ENCODE peak calls at places on chromosomes 13 and 19, in five cellular contexts. Z, Y, T, E and O are unnamed samples. For H3K4me1 and H3K9me3, the result is how much of the 10 kb centered on the place peaks cover.

GRCh38 chr13:50917572-50917971 is 8.0 kb downstream of the RNASEH2B start:
- DNase-seq in E (no peak), T (no peak), Z (no peak), Y (no peak), O (no peak)

GRCh38 chr13:41470187-41470586 is 12.8 kb downstream of the RGCC start:
- DNase-seq in Y (no peak), E (no peak), T (no peak), Z (no peak), O (no peak)

GRCh38 chr13:21344662-21345176 is 114.4 kb downstream of the ZDHHC20 start:
- DNase-seq in Z (no peak), Y (no peak), T (no peak), E (peak), O (no peak)

GRCh38 chr13:113405481-113406300 is 41.8 kb upstream of the GRTP1 start:
- DNase-seq in T (no peak), Y (peak), E (no peak), Z (no peak), O (no peak)

GRCh38 chr13:113837554-113838355 is 26.1 kb downstream of the GAS6 start:
- DNase-seq in E (no peak), T (peak), Z (peak), Y (peak), O (peak)

GRCh38 chr19:48568345-48568886 is 16.4 kb downstream of the SULT2B1 start:
- DNase-seq in E (no peak), Z (peak), T (peak), Y (peak), O (peak)

GRCh38 chr13:79393564-79394249 is 12.3 kb downstream of the RBM26 start:
- DNase-seq in Y (peak), E (peak), Z (no peak), T (no peak), O (no peak)

GRCh38 chr13:29382021-29382420 is 213.5 kb downstream of the SLC7A1 start:
- DNase-seq in E (no peak), T (no peak), Z (no peak), Y (no peak), O (no peak)

GRCh38 chr19:47228937-47229673 is 1.9 kb downstream of the BBC3 start:
- DNase-seq in T (no peak), Y (peak), Z (no peak), E (peak), O (no peak)

GRCh38 chr19:48059331-48059730 is 15.5 kb upstream of the CABP5 start:
- DNase-seq in Z (no peak), T (no peak), Y (no peak), E (no peak), O (no peak)

GRCh38 chr13:39499580-39499979 is 103.4 kb downstream of the LHFPL6 start:
- DNase-seq in Z (no peak), E (no peak), T (no peak), Y (no peak), O (no peak)

GRCh38 chr13:21297452-21297851 is 121.0 kb downstream of the MRPL57 start:
- DNase-seq in Y (no peak), T (no peak), E (no peak), Z (no peak), O (no peak)

GRCh38 chr19:38742296-38742695 is 2.0 kb downstream of the CAPN12 start:
- DNase-seq in Y (no peak), E (no peak), Z (no peak), T (no peak), O (no peak)

GRCh38 chr19:2042485-2043268 is 8.4 kb downstream of the MKNK2 start:
- DNase-seq in E (no peak), Z (peak), T (peak), Y (peak), O (no peak)

GRCh38 chr13:85798999-85799646 is at the start of gene SLITRK6:
- DNase-seq in Z (no peak), Y (no peak), E (no peak), T (no peak), O (no peak)

GRCh38 chr19:8321067-8321759 is at the start of the genes NDUFA7 and RPS28:
- DNase-seq in Y (peak), T (peak), Z (peak), E (peak), O (peak)
- H3K4me1 ChIP-seq in Y (under half), T (under half), Z (under half), E (under half), O (under half)

GRCh38 chr19:18385675-18386542 is at the start of gene GDF15:
- DNase-seq in E (no peak), Y (peak), T (peak), Z (peak), O (no peak)
- H3K4me3 ChIP-seq in E (no peak), Y (peak), T (no peak), Z (peak), O (no peak)

GRCh38 chr13:75222031-75222430 is 259.9 kb downstream of the TBC1D4 start:
- DNase-seq in Y (no peak), Z (no peak), E (no peak), T (no peak), O (no peak)

GRCh38 chr13:75223981-75224742 is 257.8 kb downstream of the TBC1D4 start:
- DNase-seq in E (no peak), Z (no peak), Y (no peak), T (no peak), O (no peak)

GRCh38 chr13:75220238-75220542 is 261.8 kb downstream of the TBC1D4 start:
- DNase-seq in T (no peak), Z (no peak), Y (no peak), E (no peak), O (no peak)

GRCh38 chr13:75217949-75218348 is 264.0 kb downstream of the TBC1D4 start:
- DNase-seq in T (no peak), Z (no peak), Y (no peak), E (no peak), O (no peak)

DNA sequence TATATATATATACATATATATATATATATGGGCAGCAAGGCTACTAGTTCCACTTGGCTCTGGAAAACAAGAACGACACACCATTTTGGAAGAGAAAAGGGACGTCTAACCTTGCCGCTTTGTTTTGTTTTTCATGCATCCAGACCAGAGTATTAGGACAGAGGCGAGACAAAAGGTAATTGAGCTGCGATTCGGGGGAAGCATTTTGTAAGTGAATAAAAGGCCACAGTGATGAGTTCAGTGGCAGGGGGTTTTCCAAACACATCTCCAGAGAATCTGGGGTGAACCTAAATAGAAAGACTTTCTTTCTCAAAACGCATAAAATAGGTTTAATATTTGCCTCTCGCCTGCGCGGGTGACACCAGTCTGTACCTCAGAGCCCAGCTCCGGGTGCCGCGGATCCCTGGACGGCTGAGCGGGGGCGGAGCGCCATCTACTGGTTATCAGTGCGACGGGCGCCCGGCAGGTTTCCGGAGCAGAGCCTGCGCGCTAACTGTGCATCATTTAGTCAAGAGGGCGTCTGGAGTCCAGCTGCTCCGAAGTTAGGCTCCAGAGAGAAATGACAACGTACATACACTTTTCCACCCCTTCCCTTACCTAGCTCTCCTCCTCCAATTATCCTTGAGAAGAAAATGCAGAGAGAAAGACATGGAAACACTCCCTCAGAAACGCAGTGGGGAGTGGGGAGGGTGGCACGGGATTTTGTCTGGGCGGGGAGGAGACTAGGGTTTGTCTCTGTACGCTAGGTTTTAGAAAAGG is 262.3 kb downstream of the TBC1D4 start:
- DNase-seq in E (peak), T (peak), Z (peak), Y (peak), O (peak)
- H3K9me3 ChIP-seq in E (under half), T (under half), Z (under half), Y (under half), O (under half)

DNA sequence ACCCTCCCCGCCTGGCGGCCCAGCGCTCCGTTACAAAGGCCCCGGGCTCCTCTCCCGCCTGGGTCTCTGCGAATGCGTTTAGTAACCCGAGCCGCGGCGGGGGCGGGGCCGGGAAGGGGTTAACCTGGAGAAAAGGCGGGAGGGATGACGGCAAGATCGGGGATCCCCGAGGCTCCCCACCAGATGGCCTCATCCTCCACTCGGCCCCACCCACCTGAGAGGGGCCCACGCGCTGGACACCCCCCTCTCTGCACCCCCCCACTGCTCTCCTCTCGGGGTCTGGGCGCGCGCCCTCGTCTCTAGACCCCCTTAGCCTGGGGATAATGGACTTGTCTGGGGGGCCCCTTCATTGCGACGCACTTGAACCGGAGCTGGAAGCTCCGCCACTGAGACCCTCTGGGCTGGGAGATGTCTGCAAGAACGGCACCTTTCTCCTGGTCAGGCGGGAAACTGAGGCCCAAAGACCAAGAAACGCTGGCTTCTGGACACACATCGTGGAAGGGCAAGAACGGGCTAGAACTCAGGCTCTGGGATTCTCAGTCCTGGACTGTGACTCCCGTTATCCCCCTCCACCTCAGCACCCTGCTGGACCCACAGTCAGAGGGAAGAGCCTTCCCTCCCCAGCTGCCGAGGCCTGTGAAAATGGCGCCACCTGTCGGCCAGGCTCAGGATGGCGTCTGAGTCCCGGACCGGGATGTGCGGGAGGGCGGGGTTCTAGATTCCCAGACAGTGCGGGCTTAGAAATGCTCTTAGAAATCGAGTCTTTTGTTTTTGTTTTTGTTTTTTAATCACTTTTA is 2.9 kb upstream of the LTBP4 start:
- DNase-seq in T (peak), Z (peak), Y (peak), E (peak), O (peak)
- H3K4me1 ChIP-seq in T (half or more), Z (under half), Y (under half), E (under half), O (half or more)

GRCh38 chr19:1017906-1018305 is 3.0 kb downstream of the TMEM259 start:
- DNase-seq in T (no peak), Y (no peak), Z (no peak), E (no peak), O (no peak)

GRCh38 chr19:1015782-1016646 is 4.9 kb downstream of the TMEM259 start:
- DNase-seq in Z (no peak), E (no peak), Y (peak), T (no peak), O (no peak)

GRCh38 chr19:1017115-1017905 is 3.6 kb downstream of the TMEM259 start:
- DNase-seq in Y (peak), T (no peak), E (no peak), Z (peak), O (no peak)

GRCh38 chr19:1015061-1015781 is 5.7 kb downstream of the TMEM259 start:
- DNase-seq in Y (no peak), T (no peak), E (no peak), Z (no peak), O (no peak)

GRCh38 chr19:1016647-1017114 is 4.2 kb downstream of the TMEM259 start:
- DNase-seq in Y (peak), Z (no peak), T (no peak), E (no peak), O (no peak)
- H3K4me3 ChIP-seq in Y (peak), Z (no peak), T (no peak), E (no peak), O (no peak)

GRCh38 chr19:23381114-23381513 is 14.2 kb downstream of the ZNF91 start:
- DNase-seq in T (no peak), Z (no peak), Y (no peak), E (no peak), O (no peak)

GRCh38 chr19:23382955-23383354 is 12.3 kb downstream of the ZNF91 start:
- DNase-seq in E (no peak), T (no peak), Z (no peak), Y (no peak), O (no peak)

GRCh38 chr19:23377276-23377675 is 18.0 kb downstream of the ZNF91 start:
- DNase-seq in Z (no peak), E (no peak), Y (no peak), T (no peak), O (no peak)

GRCh38 chr19:23384166-23384565 is 11.1 kb downstream of the ZNF91 start:
- DNase-seq in T (no peak), Y (no peak), E (no peak), Z (no peak), O (no peak)

DNA sequence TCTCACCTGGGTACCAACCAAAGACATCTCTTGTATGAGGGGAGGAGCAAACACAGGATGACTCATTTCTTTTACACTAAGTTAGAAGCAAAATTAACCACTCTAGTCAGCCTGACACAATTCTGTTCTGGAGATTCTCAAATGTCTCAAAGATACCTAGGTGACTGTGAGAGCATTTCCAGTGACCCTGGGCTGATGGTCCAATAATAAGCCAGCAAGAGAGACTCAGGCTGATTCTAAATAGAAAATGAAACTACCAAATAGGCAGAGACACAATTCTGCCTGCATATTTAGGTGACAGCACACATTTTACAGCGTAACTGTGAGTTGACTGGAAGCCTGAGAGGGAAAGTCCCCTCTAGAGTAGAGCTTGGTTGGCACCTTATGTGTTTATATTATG is 16.3 kb downstream of the ZNF91 start:
- DNase-seq in Z (no peak), Y (no peak), E (no peak), T (no peak), O (no peak)
- H3K9me3 ChIP-seq in Z (half or more), Y (under half), E (under half), T (under half), O (under half)

GRCh38 chr19:55256562-55257460 is 2.0 kb downstream of the PPP6R1 start:
- DNase-seq in Z (peak), Y (no peak), E (no peak), T (no peak), O (no peak)
- H3K4me1 ChIP-seq in Z (under half), Y (under half), E (half or more), T (under half), O (under half)

DNA sequence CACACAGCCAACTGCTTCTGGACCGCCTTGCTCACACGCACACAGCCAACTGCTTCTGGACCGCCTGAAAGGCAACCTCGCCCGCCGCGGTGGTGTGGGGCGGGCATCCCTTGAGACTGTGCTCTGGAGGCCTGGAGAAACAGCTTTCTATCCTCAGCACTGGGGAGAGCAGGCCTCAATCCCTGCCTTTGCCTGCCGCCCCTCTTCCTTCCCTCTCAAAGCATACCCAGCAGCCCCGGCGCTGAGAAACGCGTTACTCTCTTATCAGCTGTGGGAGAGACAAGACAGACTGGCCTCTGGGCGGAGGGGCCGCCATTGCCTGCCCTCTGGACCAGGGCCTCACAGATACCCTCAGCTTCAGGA is 2.9 kb downstream of the LIPE start:
- DNase-seq in Y (no peak), Z (no peak), T (no peak), E (no peak), O (no peak)
- H3K4me3 ChIP-seq in Y (no peak), Z (no peak), T (peak), E (peak), O (peak)

DNA sequence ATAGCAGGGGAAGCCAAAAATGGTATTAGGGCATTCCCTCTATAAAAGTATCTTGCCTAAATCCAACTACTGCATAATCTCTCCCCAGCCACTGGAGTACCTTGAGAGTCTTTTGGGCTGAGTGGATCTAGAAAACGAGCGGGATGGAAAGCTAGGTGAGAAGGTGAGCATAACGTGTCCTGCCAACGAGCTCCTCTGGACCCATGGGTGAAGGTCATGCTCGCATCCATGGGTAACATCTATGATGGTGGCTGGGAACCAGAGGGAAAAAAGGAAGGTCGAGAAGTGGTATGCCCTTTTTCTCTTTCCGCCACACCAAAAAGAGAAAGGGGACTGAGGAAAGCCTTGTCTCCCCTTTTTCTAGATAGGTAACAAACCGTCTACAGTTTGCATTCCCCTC is 63.0 kb downstream of the ZNF208 start:
- DNase-seq in Y (no peak), E (no peak), Z (no peak), T (no peak), O (no peak)
- H3K9me3 ChIP-seq in Y (under half), E (under half), Z (half or more), T (under half), O (under half)